ENCODE peak calls at places on chromosomes 11 and 22, in six cellular contexts. One of them, this sample, is unnamed.

GRCh38 chr11:78465169-78465942 is 47.7 kb upstream of the GAB2 start:
- DNase-seq in upper lobe of left lung: no peak
- DNase-seq in esophagus squamous epithelium: no peak
- DNase-seq in uterus: no peak
- DNase-seq in heart left ventricle: no peak
- DNase-seq in thyroid gland: no peak
- DNase-seq in this sample: no peak

GRCh38 chr11:71323876-71324526 is 71.6 kb upstream of the SHANK2 start:
- DNase-seq in heart left ventricle: no peak
- DNase-seq in esophagus squamous epithelium: no peak
- DNase-seq in upper lobe of left lung: no peak
- DNase-seq in uterus: no peak
- DNase-seq in thyroid gland: no peak
- DNase-seq in this sample: no peak

GRCh38 chr11:121696177-121696863 is 243.6 kb upstream of the SORL1-AS1 start:
- DNase-seq in uterus: no peak
- DNase-seq in heart left ventricle: peak; percentile 39
- DNase-seq in esophagus squamous epithelium: no peak
- DNase-seq in upper lobe of left lung: no peak
- DNase-seq in thyroid gland: no peak
- DNase-seq in this sample: no peak

GRCh38 chr11:122038543-122038942 is 77.5 kb downstream of the BLID start:
- DNase-seq in upper lobe of left lung: no peak
- DNase-seq in thyroid gland: no peak
- DNase-seq in heart left ventricle: no peak
- DNase-seq in uterus: no peak
- DNase-seq in esophagus squamous epithelium: no peak
- DNase-seq in this sample: no peak

GRCh38 chr11:9138612-9139579 is 47.5 kb upstream of the SCUBE2 start:
- DNase-seq in uterus: peak; percentile 39
- DNase-seq in heart left ventricle: no peak
- DNase-seq in thyroid gland: no peak
- DNase-seq in upper lobe of left lung: peak; percentile 33
- DNase-seq in esophagus squamous epithelium: no peak
- DNase-seq in this sample: no peak

GRCh38 chr11:64809781-64810241 is 540 bp downstream of the MEN1 start:
- DNase-seq in heart left ventricle: no peak
- DNase-seq in thyroid gland: peak; percentile 75
- DNase-seq in uterus: no peak
- DNase-seq in esophagus squamous epithelium: no peak
- DNase-seq in upper lobe of left lung: peak; percentile 56
- DNase-seq in this sample: no peak

GRCh38 chr11:38392176-38392575 is 1794.1 kb upstream of the RAG2 start:
- DNase-seq in uterus: no peak
- DNase-seq in esophagus squamous epithelium: no peak
- DNase-seq in heart left ventricle: no peak
- DNase-seq in upper lobe of left lung: no peak
- DNase-seq in thyroid gland: no peak
- DNase-seq in this sample: no peak

GRCh38 chr11:96146765-96147164 is 196.2 kb downstream of the MAML2 start:
- DNase-seq in esophagus squamous epithelium: no peak
- DNase-seq in heart left ventricle: no peak
- DNase-seq in thyroid gland: no peak
- DNase-seq in upper lobe of left lung: no peak
- DNase-seq in uterus: no peak
- DNase-seq in this sample: no peak

GRCh38 chr22:45968751-45969413 is 8.1 kb downstream of the WNT7B start:
- DNase-seq in thyroid gland: no peak
- DNase-seq in heart left ventricle: no peak
- DNase-seq in uterus: no peak
- DNase-seq in upper lobe of left lung: no peak
- DNase-seq in esophagus squamous epithelium: no peak
- DNase-seq in this sample: no peak

GRCh38 chr11:76361365-76361764 is 19.6 kb downstream of the THAP12 start:
- DNase-seq in thyroid gland: no peak
- DNase-seq in heart left ventricle: no peak
- DNase-seq in esophagus squamous epithelium: no peak
- DNase-seq in upper lobe of left lung: no peak
- DNase-seq in uterus: no peak
- DNase-seq in this sample: no peak

GRCh38 chr11:75078233-75078632 is 18.4 kb downstream of the OR2AT4 start:
- DNase-seq in heart left ventricle: no peak
- DNase-seq in uterus: no peak
- DNase-seq in thyroid gland: no peak
- DNase-seq in upper lobe of left lung: no peak
- DNase-seq in esophagus squamous epithelium: no peak
- DNase-seq in this sample: no peak

GRCh38 chr11:105202844-105203548 is 63.4 kb upstream of the CARD18 start:
- DNase-seq in uterus: no peak
- DNase-seq in upper lobe of left lung: no peak
- DNase-seq in esophagus squamous epithelium: no peak
- DNase-seq in thyroid gland: no peak
- DNase-seq in heart left ventricle: no peak
- DNase-seq in this sample: no peak

GRCh38 chr11:11580012-11580411 is 41.8 kb downstream of the GALNT18 start:
- DNase-seq in uterus: no peak
- DNase-seq in upper lobe of left lung: no peak
- DNase-seq in heart left ventricle: no peak
- DNase-seq in esophagus squamous epithelium: no peak
- DNase-seq in thyroid gland: no peak
- DNase-seq in this sample: no peak

GRCh38 chr11:22671751-22672150 is 5.3 kb downstream of the GAS2 start:
- DNase-seq in upper lobe of left lung: no peak
- DNase-seq in heart left ventricle: no peak
- DNase-seq in esophagus squamous epithelium: no peak
- DNase-seq in uterus: no peak
- DNase-seq in thyroid gland: no peak
- DNase-seq in this sample: no peak

GRCh38 chr11:17443000-17443399 is 33.6 kb downstream of the ABCC8 start:
- DNase-seq in esophagus squamous epithelium: no peak
- DNase-seq in uterus: no peak
- DNase-seq in upper lobe of left lung: no peak
- DNase-seq in thyroid gland: no peak
- DNase-seq in heart left ventricle: no peak
- DNase-seq in this sample: no peak

GRCh38 chr11:1853376-1854131 is 670 bp downstream of the LSP1 start:
- DNase-seq in upper lobe of left lung: no peak
- DNase-seq in esophagus squamous epithelium: no peak
- DNase-seq in thyroid gland: no peak
- DNase-seq in uterus: no peak
- DNase-seq in heart left ventricle: no peak
- DNase-seq in this sample: peak; percentile 75
- H3K4me3 ChIP-seq in upper lobe of left lung: peak overlapping the region; percentile 43
- H3K4me3 ChIP-seq in esophagus squamous epithelium: peak overlapping the region; percentile 15
- H3K4me3 ChIP-seq in thyroid gland: no peak overlapping the region
- H3K4me3 ChIP-seq in uterus: no peak overlapping the region
- H3K4me3 ChIP-seq in heart left ventricle: peak overlapping the region; percentile 28
- H3K4me3 ChIP-seq in this sample: no peak overlapping the region

GRCh38 chr11:45659818-45660160 is 5.6 kb downstream of the CHST1 start:
- DNase-seq in heart left ventricle: no peak
- DNase-seq in esophagus squamous epithelium: no peak
- DNase-seq in uterus: no peak
- DNase-seq in upper lobe of left lung: no peak
- DNase-seq in thyroid gland: no peak
- DNase-seq in this sample: no peak
- H3K27me3 ChIP-seq in heart left ventricle: peaks cover 3% of the 10 kb centered on the region
- H3K27me3 ChIP-seq in esophagus squamous epithelium: peaks cover 8% of the 10 kb centered on the region
- H3K27me3 ChIP-seq in uterus: no peaks in the 10 kb centered on the region
- H3K27me3 ChIP-seq in upper lobe of left lung: no peaks in the 10 kb centered on the region
- H3K27me3 ChIP-seq in thyroid gland: no peaks in the 10 kb centered on the region
- H3K27me3 ChIP-seq in this sample: peaks cover 27% of the 10 kb centered on the region

DNA sequence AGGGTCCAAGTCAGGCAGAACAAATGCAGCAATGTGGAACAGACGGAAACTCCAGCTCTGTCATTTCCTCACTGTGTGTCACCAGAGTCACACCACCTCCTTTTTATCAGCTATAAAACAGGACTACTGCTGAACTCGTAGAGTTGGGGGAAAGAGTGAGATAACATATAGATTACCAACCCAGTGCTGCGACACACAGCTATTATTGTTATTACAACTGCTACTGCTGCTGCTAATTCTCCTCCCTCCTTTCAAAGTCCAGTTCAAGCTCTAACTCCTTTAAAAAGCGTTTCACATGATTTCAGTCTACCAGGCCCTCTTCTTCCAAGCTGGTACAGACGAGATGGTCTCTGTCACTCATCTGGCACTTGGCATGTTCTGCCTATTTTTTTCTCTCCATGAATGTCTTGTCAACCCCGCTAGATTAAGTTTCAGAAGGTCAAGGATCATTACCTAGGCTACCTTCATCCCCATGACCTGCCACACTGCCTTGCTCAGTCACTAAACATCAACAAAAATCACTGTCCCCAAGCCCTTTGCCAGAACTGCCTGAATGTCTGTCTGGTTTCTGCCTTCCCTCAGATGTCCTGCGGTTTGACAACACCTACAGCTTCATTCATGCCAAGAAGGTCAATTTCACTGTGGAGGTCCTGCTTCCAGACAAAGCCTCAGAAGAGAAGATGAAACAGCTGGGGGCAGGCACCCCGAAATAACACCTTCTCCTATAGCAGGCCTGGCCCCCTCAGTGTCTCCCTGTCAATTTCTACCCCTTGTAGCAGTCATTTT is 3.7 kb upstream of the MTFP1 start:
- DNase-seq in uterus: no peak
- DNase-seq in thyroid gland: no peak
- DNase-seq in upper lobe of left lung: no peak
- DNase-seq in esophagus squamous epithelium: no peak
- DNase-seq in heart left ventricle: no peak
- DNase-seq in this sample: no peak
- TF ChIP-seq POLR2A in uterus: no peak
- TF ChIP-seq POLR2A in thyroid gland: no peak
- TF ChIP-seq POLR2A in upper lobe of left lung: no peak
- TF ChIP-seq POLR2A in esophagus squamous epithelium: no peak
- TF ChIP-seq POLR2A in heart left ventricle: no peak
- TF ChIP-seq POLR2A in this sample: no peak

GRCh38 chr11:43316451-43316850 is 4.7 kb downstream of the API5 start:
- DNase-seq in upper lobe of left lung: no peak
- DNase-seq in thyroid gland: no peak
- DNase-seq in uterus: no peak
- DNase-seq in esophagus squamous epithelium: no peak
- DNase-seq in heart left ventricle: no peak
- DNase-seq in this sample: no peak
- H3K4me3 ChIP-seq in upper lobe of left lung: no peak overlapping the region
- H3K4me3 ChIP-seq in thyroid gland: no peak overlapping the region
- H3K4me3 ChIP-seq in uterus: no peak overlapping the region
- H3K4me3 ChIP-seq in esophagus squamous epithelium: no peak overlapping the region
- H3K4me3 ChIP-seq in heart left ventricle: no peak overlapping the region
- H3K4me3 ChIP-seq in this sample: no peak overlapping the region

GRCh38 chr22:20039683-20040325 is 18.9 kb downstream of the TANGO2 start:
- DNase-seq in thyroid gland: no peak
- DNase-seq in esophagus squamous epithelium: no peak
- DNase-seq in heart left ventricle: no peak
- DNase-seq in upper lobe of left lung: no peak
- DNase-seq in uterus: no peak
- DNase-seq in this sample: no peak

GRCh38 chr22:20037419-20037818 is 16.5 kb downstream of the TANGO2 start:
- DNase-seq in heart left ventricle: no peak
- DNase-seq in upper lobe of left lung: no peak
- DNase-seq in esophagus squamous epithelium: no peak
- DNase-seq in uterus: no peak
- DNase-seq in thyroid gland: no peak
- DNase-seq in this sample: no peak

GRCh38 chr22:20036535-20037392 is 15.9 kb downstream of the TANGO2 start:
- DNase-seq in esophagus squamous epithelium: no peak
- DNase-seq in thyroid gland: no peak
- DNase-seq in upper lobe of left lung: no peak
- DNase-seq in uterus: no peak
- DNase-seq in heart left ventricle: no peak
- DNase-seq in this sample: no peak

GRCh38 chr22:20040801-20041200 is 19.9 kb downstream of the TANGO2 start:
- DNase-seq in thyroid gland: no peak
- DNase-seq in upper lobe of left lung: no peak
- DNase-seq in esophagus squamous epithelium: no peak
- DNase-seq in heart left ventricle: no peak
- DNase-seq in uterus: no peak
- DNase-seq in this sample: no peak

DNA sequence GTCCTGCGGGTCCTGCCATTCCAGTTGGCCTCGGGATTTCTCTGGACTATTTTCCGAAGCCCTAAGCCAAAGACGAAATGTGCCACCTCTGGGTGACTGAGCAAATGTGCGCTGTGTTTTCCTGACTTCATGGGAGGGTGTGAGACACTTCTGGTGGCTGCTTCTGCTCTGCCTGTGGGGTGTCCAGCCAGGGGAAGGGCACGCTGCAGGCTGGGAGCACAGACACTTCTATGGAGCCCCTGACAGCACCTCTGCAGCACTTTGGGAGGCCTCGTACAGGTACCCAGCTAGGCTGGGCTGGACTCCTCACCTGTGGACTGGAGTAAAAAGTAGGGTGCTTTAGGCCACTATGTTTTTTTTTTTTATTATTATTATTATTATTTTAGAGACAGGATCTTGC is 17.7 kb downstream of the TANGO2 start:
- DNase-seq in upper lobe of left lung: no peak
- DNase-seq in esophagus squamous epithelium: no peak
- DNase-seq in heart left ventricle: no peak
- DNase-seq in thyroid gland: no peak
- DNase-seq in uterus: no peak
- DNase-seq in this sample: no peak
- H3K27me3 ChIP-seq in upper lobe of left lung: no peaks in the 10 kb centered on the region
- H3K27me3 ChIP-seq in esophagus squamous epithelium: no peaks in the 10 kb centered on the region
- H3K27me3 ChIP-seq in heart left ventricle: no peaks in the 10 kb centered on the region
- H3K27me3 ChIP-seq in thyroid gland: no peaks in the 10 kb centered on the region
- H3K27me3 ChIP-seq in uterus: no peaks in the 10 kb centered on the region
- H3K27me3 ChIP-seq in this sample: no peaks in the 10 kb centered on the region

GRCh38 chr11:62012451-62013265 is 45.2 kb upstream of the FTH1 start:
- DNase-seq in heart left ventricle: no peak
- DNase-seq in upper lobe of left lung: no peak
- DNase-seq in esophagus squamous epithelium: no peak
- DNase-seq in thyroid gland: peak; percentile 82
- DNase-seq in uterus: no peak
- DNase-seq in this sample: no peak
- TF ChIP-seq POLR2A in heart left ventricle: no peak
- TF ChIP-seq POLR2A in upper lobe of left lung: no peak
- TF ChIP-seq POLR2A in esophagus squamous epithelium: no peak
- TF ChIP-seq POLR2A in thyroid gland: no peak
- TF ChIP-seq POLR2A in uterus: no peak
- TF ChIP-seq POLR2A in this sample: no peak

This sample was measured in gastrocnemius medialis.